ENCODE peak calls at places on chromosomes 16 and 17, in four cellular contexts. I, E, R and A are unnamed samples.

GRCh38 chr17:50219345-50219744 is 17.9 kb upstream of the COL1A1 start:
- DNase-seq in E (no peak), R (no peak), I (peak), A (peak)

GRCh38 chr16:14199624-14200023 is 128.5 kb downstream of the MRTFB start:
- DNase-seq in E (no peak), R (no peak), I (peak), A (no peak)

GRCh38 chr17:8837438-8838075 is 29.9 kb downstream of the PIK3R6 start:
- DNase-seq in E (no peak), R (no peak), I (peak), A (peak)

GRCh38 chr17:28513476-28513875 is 7.3 kb downstream of the FOXN1 start:
- DNase-seq in I (no peak), E (no peak), R (no peak), A (no peak)

GRCh38 chr17:44935116-44935515 is 12.5 kb downstream of the KIF18B start:
- DNase-seq in R (no peak), E (no peak), I (no peak), A (no peak)

GRCh38 chr17:55167024-55167721 is 97.6 kb upstream of the HLF start:
- DNase-seq in E (no peak), I (no peak), R (no peak), A (no peak)

GRCh38 chr16:57318240-57318970 is 33.9 kb upstream of the PLLP start:
- DNase-seq in I (peak), E (no peak), R (no peak), A (peak)

GRCh38 chr16:79062336-79062735 is 538.2 kb downstream of the MAF start:
- DNase-seq in R (no peak), I (no peak), E (no peak), A (no peak)

GRCh38 chr16:48862087-48862532 is 252.1 kb upstream of the N4BP1 start:
- DNase-seq in R (no peak), I (no peak), E (no peak), A (no peak)

GRCh38 chr16:55479560-55480197 is 681 bp downstream of the MMP2 start:
- DNase-seq in R (no peak), I (peak), E (no peak), A (no peak)

GRCh38 chr17:39152134-39152884 is 872 bp upstream of the PLXDC1 start:
- DNase-seq in I (no peak), R (no peak), E (peak), A (no peak)

DNA sequence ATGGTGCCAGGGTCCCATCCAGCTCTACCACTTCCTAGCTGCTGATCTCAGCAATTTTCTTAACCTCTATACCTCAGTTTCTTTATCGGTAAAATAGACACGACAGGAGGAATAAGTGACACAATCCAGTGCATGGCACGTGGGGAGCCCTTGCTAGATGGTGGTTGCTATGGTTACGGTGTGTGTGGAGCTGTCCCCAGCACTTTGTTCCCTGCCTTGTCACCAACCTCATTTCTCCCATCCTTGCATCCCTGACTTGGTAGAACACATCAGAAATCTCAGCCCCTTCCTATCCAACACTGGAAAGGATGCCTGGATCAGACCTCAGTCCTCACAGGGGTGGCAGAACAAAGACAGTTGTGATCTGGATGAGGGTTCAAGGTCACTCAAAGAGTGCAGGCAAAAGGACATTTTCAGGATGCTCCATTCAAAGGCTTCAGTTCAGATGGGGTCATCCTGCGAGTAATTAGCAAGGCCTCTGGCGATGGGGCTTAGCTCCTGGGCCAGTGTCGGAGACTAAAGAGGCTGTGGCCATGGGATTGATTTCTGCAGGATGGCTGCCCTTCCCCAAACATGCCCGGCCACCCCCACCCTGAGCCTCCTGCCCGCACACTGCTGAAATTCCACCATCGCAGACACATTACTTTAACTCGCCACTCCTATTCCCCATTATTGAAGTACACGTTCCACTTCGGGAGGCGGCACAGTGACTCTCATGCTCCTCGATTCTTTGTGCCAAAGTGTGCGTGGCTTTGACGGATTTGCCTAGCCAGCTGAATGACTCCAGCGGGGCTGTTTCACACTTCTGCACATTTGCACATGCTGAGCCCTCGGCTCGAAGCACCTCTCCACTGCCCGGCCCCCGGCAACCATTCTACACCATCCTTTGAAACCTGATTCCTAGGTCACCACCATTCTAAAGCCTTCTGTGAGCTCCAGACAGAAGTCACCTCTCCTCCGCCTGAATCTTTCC is 40.3 kb downstream of the WNT3 start:
- DNase-seq in R (no peak), I (no peak), E (no peak), A (no peak)
- TF ChIP-seq CTCF in R (no peak), I (no peak), E (no peak), A (no peak)

GRCh38 chr17:58308173-58308984 is 20.2 kb downstream of the TSPOAP1 start:
- DNase-seq in E (no peak), I (no peak), R (no peak), A (peak)
- TF ChIP-seq CTCF in E (no peak), I (peak), R (no peak), A (peak)

DNA sequence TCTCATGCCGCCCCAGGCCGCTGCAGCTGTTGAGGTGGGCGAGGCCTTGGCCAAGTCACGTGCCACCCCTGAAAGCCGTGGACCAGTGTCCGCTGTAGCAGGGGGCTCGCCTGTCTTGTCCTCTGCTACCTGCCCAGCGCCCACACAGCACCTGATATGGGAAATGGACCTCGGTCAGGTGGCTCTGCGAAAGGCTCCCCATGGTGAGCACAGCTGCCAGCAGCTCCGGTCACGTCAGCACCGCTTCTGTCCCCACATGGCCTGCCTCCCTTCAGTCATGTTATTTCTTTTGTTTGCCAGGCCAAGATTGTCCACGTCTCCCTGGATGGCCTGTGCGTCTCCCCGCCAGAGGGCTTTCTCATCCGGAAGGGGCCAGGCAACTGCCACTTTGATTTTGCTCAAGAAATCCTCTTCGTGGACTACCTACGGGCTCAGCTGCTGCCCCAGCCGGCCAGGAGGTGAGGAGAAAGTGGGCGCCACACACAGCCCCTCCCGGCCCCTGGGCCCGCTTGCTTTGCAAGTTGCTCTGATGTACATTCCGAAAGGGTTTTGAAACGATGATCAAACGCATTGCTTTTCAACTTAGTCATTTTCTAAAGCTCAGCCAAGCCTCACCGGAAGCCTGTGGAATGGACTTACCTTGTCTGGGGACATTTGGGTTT is 219.7 kb downstream of the KATNIP start:
- DNase-seq in E (no peak), I (peak), R (no peak), A (no peak)
- TF ChIP-seq CTCF in E (no peak), I (no peak), R (no peak), A (no peak)

DNA sequence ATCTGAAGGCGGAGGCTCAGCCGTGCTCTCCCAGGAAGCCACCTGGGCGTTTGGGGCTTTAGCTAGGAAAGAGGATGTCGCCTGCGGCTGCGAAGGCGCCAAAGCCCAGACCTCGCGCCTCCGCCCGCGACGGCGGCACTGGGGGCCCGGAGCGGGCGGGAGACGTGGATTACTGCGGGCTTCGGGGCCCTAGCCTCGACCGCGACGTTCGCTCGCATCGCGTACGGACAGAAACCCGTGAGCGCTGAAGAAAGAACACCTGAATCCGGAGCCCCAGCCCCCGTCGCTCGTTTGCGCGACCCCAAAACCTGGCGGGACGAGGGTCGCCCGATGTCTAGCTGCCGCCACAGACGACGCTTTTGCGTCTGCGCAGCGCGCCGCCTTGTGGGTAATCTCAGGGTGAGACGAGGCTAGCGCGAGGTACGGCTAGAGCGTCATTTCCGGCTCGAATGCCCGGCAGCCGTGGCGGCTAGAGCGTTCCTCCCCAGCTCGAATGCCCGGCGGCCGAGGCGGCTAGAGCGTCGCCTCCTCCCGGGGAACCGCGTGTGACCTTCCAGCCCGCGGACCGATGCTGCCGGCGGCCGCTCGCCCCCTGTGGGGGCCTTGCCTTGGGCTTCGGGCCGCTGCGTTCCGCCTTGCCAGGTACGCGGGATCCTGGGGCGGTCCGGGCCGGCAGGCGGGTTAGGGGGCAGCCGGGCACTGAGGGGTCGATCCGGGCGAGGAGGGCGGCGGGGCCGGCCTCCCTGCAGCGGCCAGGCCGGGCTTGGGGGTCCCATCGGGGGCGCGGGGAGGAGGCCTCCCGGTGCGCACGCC is at the start of gene MRPL12:
- DNase-seq in I (peak), E (peak), R (peak), A (peak)
- TF ChIP-seq CTCF in I (no peak), E (peak), R (peak), A (peak)

DNA sequence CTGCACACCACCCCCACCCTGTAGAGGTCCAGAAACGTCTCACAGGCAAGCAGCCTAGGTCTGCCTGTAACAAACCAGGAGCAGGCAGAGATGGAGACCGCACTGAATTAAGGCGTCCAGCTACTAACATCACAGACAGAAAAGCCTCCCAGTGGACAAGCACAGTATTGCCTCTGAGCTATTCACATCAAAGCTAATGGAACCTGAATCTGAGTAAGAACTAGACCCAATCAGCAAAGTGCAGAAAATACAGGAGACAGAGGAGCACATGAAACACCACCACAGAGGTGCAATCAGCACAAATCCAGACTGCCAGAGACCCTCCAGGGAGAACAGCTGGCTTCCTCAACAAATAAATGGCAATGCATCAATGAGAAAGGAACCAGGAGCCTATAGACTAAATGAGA is 22.2 kb upstream of the PEMT start:
- DNase-seq in E (peak), R (peak), I (peak), A (no peak)
- TF ChIP-seq CTCF in E (peak), R (peak), I (peak), A (peak)

GRCh38 chr16:50024684-50025543 is at the start of gene CNEP1R1:
- DNase-seq in R (peak), I (peak), E (peak), A (peak)

GRCh38 chr16:50023626-50024025 is 1.4 kb upstream of the CNEP1R1 start:
- DNase-seq in R (no peak), E (no peak), I (no peak), A (no peak)

GRCh38 chr16:50025544-50025931 is 513 bp downstream of the CNEP1R1 start:
- DNase-seq in E (no peak), I (no peak), R (no peak), A (no peak)

GRCh38 chr16:50021509-50021908 is 3.5 kb upstream of the CNEP1R1 start:
- DNase-seq in R (no peak), I (no peak), E (no peak), A (no peak)

GRCh38 chr16:50024207-50024606 is 818 bp upstream of the CNEP1R1 start:
- DNase-seq in R (peak), I (no peak), E (no peak), A (no peak)
- TF ChIP-seq CTCF in R (no peak), I (no peak), E (no peak), A (no peak)

DNA sequence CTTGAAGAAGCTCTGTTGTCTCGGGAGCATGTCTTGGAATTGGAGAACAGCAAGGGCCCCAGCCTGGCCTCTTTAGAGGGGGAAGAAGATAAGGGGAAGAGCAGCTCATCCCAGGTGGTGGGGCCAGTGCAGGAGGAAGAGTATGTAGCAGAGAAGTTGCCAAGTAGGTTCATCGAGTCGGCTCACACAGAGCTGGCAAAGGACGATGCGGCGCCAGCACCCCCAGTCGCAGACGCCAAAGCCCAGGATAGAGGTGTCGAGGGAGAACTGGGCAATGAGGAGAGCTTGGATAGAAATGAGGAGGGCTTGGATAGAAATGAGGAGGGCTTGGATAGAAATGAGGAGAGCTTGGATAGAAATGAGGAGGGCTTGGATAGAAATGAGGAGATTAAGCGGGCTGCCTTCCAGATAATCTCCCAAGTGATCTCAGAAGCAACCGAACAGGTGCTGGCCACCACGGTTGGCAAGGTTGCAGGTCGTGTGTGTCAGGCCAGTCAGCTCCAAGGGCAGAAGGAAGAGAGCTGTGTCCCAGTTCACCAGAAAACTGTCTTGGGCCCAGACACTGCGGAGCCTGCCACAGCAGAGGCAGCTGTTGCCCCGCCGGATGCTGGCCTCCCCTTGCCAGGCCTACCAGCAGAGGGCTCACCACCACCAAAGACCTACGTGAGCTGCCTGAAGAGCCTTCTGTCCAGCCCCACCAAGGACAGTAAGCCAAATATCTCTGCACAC is 21.2 kb downstream of the AKAP1 start:
- DNase-seq in I (no peak), R (no peak), E (no peak), A (no peak)
- TF ChIP-seq CTCF in I (peak), R (no peak), E (no peak), A (peak)

GRCh38 chr16:46612121-46612520 is 9.1 kb downstream of the SHCBP1 start:
- DNase-seq in E (no peak), I (no peak), R (no peak), A (no peak)

DNA sequence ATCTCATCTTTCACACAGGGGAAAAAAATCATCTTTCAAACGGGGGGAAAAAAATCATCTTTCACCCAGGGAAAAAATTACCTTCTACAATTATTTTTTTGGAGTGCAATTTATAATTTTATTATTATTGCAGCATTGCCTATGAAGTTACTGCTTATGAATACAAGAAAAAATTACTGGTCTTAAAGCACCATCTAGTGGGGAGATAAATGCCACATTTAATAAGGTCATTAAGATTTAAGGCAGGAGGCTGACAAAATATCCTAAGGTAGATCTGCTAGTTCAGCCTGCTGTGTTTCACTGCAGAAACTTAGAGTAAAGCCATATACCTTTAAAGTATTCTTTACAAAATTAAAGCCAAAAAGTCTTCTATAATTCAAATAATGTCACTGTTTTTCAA is 13.7 kb downstream of the SHCBP1 start:
- DNase-seq in I (peak), E (no peak), R (no peak), A (no peak)
- TF ChIP-seq CTCF in I (peak), E (peak), R (no peak), A (peak)

GRCh38 chr17:56679148-56679766 is 85.8 kb downstream of the NOG start:
- DNase-seq in R (no peak), I (peak), E (peak), A (no peak)
- TF ChIP-seq CTCF in R (peak), I (peak), E (peak), A (peak)